ENCODE peak calls at places on chromosomes 4 and X, in four cellular contexts. One of them, this sample, is unnamed.

GRCh38 chr4:114384629-114385028 is 214.0 kb upstream of the UGT8 start:
- DNase-seq in CD8-positive, alpha-beta memory T cell: no peak
- DNase-seq in mammary epithelial cell: no peak
- DNase-seq in aorta: no peak
- DNase-seq in this sample: no peak

GRCh38 chrX:106894392-106894909 is 8.7 kb downstream of the RIPPLY1 start:
- DNase-seq in CD8-positive, alpha-beta memory T cell: peak; percentile 10
- DNase-seq in mammary epithelial cell: peak; percentile 63
- DNase-seq in aorta: peak; percentile 58
- DNase-seq in this sample: no peak

GRCh38 chr4:2591189-2591588 is 54.7 kb downstream of the FAM193A start:
- DNase-seq in CD8-positive, alpha-beta memory T cell: no peak
- DNase-seq in mammary epithelial cell: no peak
- DNase-seq in aorta: no peak
- DNase-seq in this sample: no peak

GRCh38 chr4:39641451-39641850 is 2.8 kb upstream of the SMIM14 start:
- DNase-seq in CD8-positive, alpha-beta memory T cell: no peak
- DNase-seq in mammary epithelial cell: no peak
- DNase-seq in aorta: no peak
- DNase-seq in this sample: no peak

GRCh38 chr4:112031712-112032328 is 113.4 kb upstream of the FAM241A start:
- DNase-seq in CD8-positive, alpha-beta memory T cell: no peak
- DNase-seq in mammary epithelial cell: peak; percentile 31
- DNase-seq in aorta: no peak
- DNase-seq in this sample: no peak

GRCh38 chr4:25160714-25161598 is 707 bp upstream of the SEPSECS start:
- DNase-seq in CD8-positive, alpha-beta memory T cell: no peak
- DNase-seq in mammary epithelial cell: peak; percentile 1
- DNase-seq in aorta: no peak
- DNase-seq in this sample: no peak

GRCh38 chr4:3384391-3384770 is 57.4 kb upstream of the HGFAC start:
- DNase-seq in CD8-positive, alpha-beta memory T cell: no peak
- DNase-seq in mammary epithelial cell: peak; percentile 63
- DNase-seq in aorta: no peak
- DNase-seq in this sample: no peak

GRCh38 chr4:1002131-1002630 is 9.0 kb upstream of the SLC26A1 start:
- DNase-seq in CD8-positive, alpha-beta memory T cell: no peak
- DNase-seq in mammary epithelial cell: peak; percentile 17
- DNase-seq in aorta: no peak
- DNase-seq in this sample: no peak

GRCh38 chr4:801436-802124 is 24.3 kb downstream of the CPLX1 start:
- DNase-seq in CD8-positive, alpha-beta memory T cell: no peak
- DNase-seq in mammary epithelial cell: no peak
- DNase-seq in aorta: no peak
- DNase-seq in this sample: no peak

GRCh38 chr4:131137196-131137595 is 2011.9 kb upstream of the PCDH10 start:
- DNase-seq in CD8-positive, alpha-beta memory T cell: no peak
- DNase-seq in mammary epithelial cell: no peak
- DNase-seq in aorta: no peak
- DNase-seq in this sample: no peak

GRCh38 chr4:158581161-158581560 is 59.5 kb downstream of the RXFP1 start:
- DNase-seq in CD8-positive, alpha-beta memory T cell: no peak
- DNase-seq in mammary epithelial cell: peak; percentile 37
- DNase-seq in aorta: no peak
- DNase-seq in this sample: no peak

GRCh38 chr4:47215759-47216158 is 184.4 kb downstream of the GABRB1 start:
- DNase-seq in CD8-positive, alpha-beta memory T cell: no peak
- DNase-seq in mammary epithelial cell: no peak
- DNase-seq in aorta: no peak
- DNase-seq in this sample: no peak

GRCh38 chr4:81426770-81427604 is 44.7 kb downstream of the RASGEF1B start:
- DNase-seq in CD8-positive, alpha-beta memory T cell: no peak
- DNase-seq in mammary epithelial cell: peak; percentile 89
- DNase-seq in aorta: no peak
- DNase-seq in this sample: no peak

GRCh38 chrX:129039176-129039575 is 484.1 kb downstream of the SMARCA1 start:
- DNase-seq in CD8-positive, alpha-beta memory T cell: no peak
- DNase-seq in mammary epithelial cell: no peak
- DNase-seq in aorta: no peak
- DNase-seq in this sample: no peak

GRCh38 chr4:168593399-168593798 is 96.5 kb downstream of the PALLD start:
- DNase-seq in CD8-positive, alpha-beta memory T cell: no peak
- DNase-seq in mammary epithelial cell: peak; percentile 93
- DNase-seq in aorta: no peak
- DNase-seq in this sample: no peak

GRCh38 chrX:68114573-68115199 is 318.6 kb downstream of the OPHN1 start:
- DNase-seq in CD8-positive, alpha-beta memory T cell: no peak
- DNase-seq in mammary epithelial cell: peak; percentile 69
- DNase-seq in aorta: no peak
- DNase-seq in this sample: no peak

GRCh38 chr4:98712607-98713006 is 54.2 kb upstream of the TSPAN5 start:
- DNase-seq in CD8-positive, alpha-beta memory T cell: no peak
- DNase-seq in mammary epithelial cell: no peak
- DNase-seq in aorta: no peak
- DNase-seq in this sample: no peak

GRCh38 chr4:3476341-3476747 is 13.2 kb downstream of the DOK7 start:
- DNase-seq in CD8-positive, alpha-beta memory T cell: no peak
- DNase-seq in mammary epithelial cell: no peak
- DNase-seq in aorta: no peak
- DNase-seq in this sample: no peak

GRCh38 chr4:149676076-149676475 is 139.6 kb downstream of the IQCM start:
- DNase-seq in CD8-positive, alpha-beta memory T cell: no peak
- DNase-seq in mammary epithelial cell: no peak
- DNase-seq in aorta: no peak
- DNase-seq in this sample: no peak

GRCh38 chrX:123749643-123750042 is 16.8 kb upstream of the THOC2 start:
- DNase-seq in CD8-positive, alpha-beta memory T cell: no peak
- DNase-seq in mammary epithelial cell: no peak
- DNase-seq in aorta: no peak
- DNase-seq in this sample: no peak

GRCh38 chr4:26238426-26238781 is 82.4 kb upstream of the RBPJ start:
- DNase-seq in CD8-positive, alpha-beta memory T cell: no peak
- DNase-seq in mammary epithelial cell: no peak
- DNase-seq in aorta: no peak
- DNase-seq in this sample: no peak

GRCh38 chrX:72123471-72124185 is 8.1 kb downstream of the RTL5 start:
- DNase-seq in CD8-positive, alpha-beta memory T cell: no peak
- DNase-seq in mammary epithelial cell: no peak
- DNase-seq in aorta: peak; percentile 85
- DNase-seq in this sample: no peak

GRCh38 chr4:148445071-148445902 is 3.1 kb upstream of the NR3C2 start:
- DNase-seq in CD8-positive, alpha-beta memory T cell: peak; percentile 75
- DNase-seq in mammary epithelial cell: no peak
- DNase-seq in aorta: peak; percentile 77
- DNase-seq in this sample: peak; percentile 67

GRCh38 chrX:9609987-9610386 is 145.1 kb downstream of the TBL1X start:
- DNase-seq in CD8-positive, alpha-beta memory T cell: no peak
- DNase-seq in mammary epithelial cell: no peak
- DNase-seq in aorta: no peak
- DNase-seq in this sample: no peak

GRCh38 chr4:22391548-22391947 is 124.3 kb downstream of the ADGRA3 start:
- DNase-seq in CD8-positive, alpha-beta memory T cell: no peak
- DNase-seq in mammary epithelial cell: no peak
- DNase-seq in aorta: no peak
- DNase-seq in this sample: no peak

GRCh38 chr4:102169345-102169744 is 175.9 kb downstream of the SLC39A8 start:
- DNase-seq in CD8-positive, alpha-beta memory T cell: no peak
- DNase-seq in mammary epithelial cell: no peak
- DNase-seq in aorta: no peak
- DNase-seq in this sample: no peak

GRCh38 chr4:109703664-109704351 is 563 bp upstream of the CASP6 start:
- DNase-seq in CD8-positive, alpha-beta memory T cell: no peak
- DNase-seq in mammary epithelial cell: no peak
- DNase-seq in aorta: no peak
- DNase-seq in this sample: no peak

GRCh38 chr4:13912436-13912835 is 284.9 kb upstream of the BOD1L1 start:
- DNase-seq in CD8-positive, alpha-beta memory T cell: no peak
- DNase-seq in mammary epithelial cell: no peak
- DNase-seq in aorta: no peak
- DNase-seq in this sample: no peak

GRCh38 chrX:16511776-16512400 is 138.1 kb upstream of the S100G start:
- DNase-seq in CD8-positive, alpha-beta memory T cell: no peak
- DNase-seq in mammary epithelial cell: no peak
- DNase-seq in aorta: no peak
- DNase-seq in this sample: no peak

GRCh38 chrX:118727686-118728339 is 407 bp downstream of the IL13RA1 start:
- DNase-seq in CD8-positive, alpha-beta memory T cell: peak; percentile 1
- DNase-seq in mammary epithelial cell: peak; percentile 18
- DNase-seq in aorta: peak; percentile 73
- DNase-seq in this sample: no peak

DNA sequence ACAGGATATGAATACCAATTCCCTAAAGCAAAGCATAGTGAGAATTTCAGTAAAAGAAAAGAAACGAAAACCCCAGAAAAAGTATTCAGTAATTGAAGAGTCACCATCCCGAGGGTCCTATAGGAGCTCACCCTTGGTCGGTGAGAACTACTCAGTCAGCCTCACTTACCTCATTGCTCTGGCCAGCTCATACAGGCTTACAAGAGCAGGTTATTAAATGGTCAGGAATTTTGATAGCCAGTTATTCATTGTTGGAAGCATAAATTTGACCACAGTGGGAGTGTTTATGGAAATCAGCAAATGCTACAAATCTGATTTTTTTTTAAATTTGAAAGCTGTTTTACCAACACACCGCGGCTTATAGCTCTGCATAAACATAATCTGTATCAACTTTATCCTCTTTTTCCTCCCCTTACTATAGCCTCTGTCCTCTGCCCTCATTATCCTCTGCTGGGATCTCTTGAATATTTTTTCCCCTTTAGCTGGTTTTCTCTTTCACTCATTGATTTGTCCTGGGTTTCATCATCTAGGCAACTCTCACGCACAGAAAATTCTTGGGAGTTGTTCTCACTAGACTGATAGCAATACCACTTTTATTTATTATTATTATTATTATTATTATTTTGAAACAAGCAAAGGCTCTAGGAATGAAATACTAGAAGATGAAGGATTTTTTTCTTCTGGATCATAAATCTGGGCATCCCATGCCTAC is 11.1 kb upstream of the CXCL2 start:
- DNase-seq in CD8-positive, alpha-beta memory T cell: no peak
- DNase-seq in mammary epithelial cell: peak; percentile 92
- DNase-seq in aorta: no peak
- DNase-seq in this sample: no peak
- H3K27ac ChIP-seq in CD8-positive, alpha-beta memory T cell: no peak overlapping the region
- H3K27ac ChIP-seq in mammary epithelial cell: peak overlapping the region; percentile 99
- H3K27ac ChIP-seq in aorta: peak overlapping the region; percentile 90
- H3K27ac ChIP-seq in this sample: no peak overlapping the region

GRCh38 chr4:5752803-5753184 is 41.8 kb downstream of the EVC start:
- DNase-seq in CD8-positive, alpha-beta memory T cell: no peak
- DNase-seq in mammary epithelial cell: no peak
- DNase-seq in aorta: no peak
- DNase-seq in this sample: no peak

GRCh38 chr4:5751918-5752802 is 41.2 kb downstream of the EVC start:
- DNase-seq in CD8-positive, alpha-beta memory T cell: no peak
- DNase-seq in mammary epithelial cell: no peak
- DNase-seq in aorta: no peak
- DNase-seq in this sample: no peak

GRCh38 chr4:5753766-5754528 is 42.9 kb downstream of the EVC start:
- DNase-seq in CD8-positive, alpha-beta memory T cell: no peak
- DNase-seq in mammary epithelial cell: peak; percentile 57
- DNase-seq in aorta: peak; percentile 61
- DNase-seq in this sample: no peak

GRCh38 chr4:5754529-5754881 is 43.5 kb downstream of the EVC start:
- DNase-seq in CD8-positive, alpha-beta memory T cell: no peak
- DNase-seq in mammary epithelial cell: no peak
- DNase-seq in aorta: no peak
- DNase-seq in this sample: no peak

DNA sequence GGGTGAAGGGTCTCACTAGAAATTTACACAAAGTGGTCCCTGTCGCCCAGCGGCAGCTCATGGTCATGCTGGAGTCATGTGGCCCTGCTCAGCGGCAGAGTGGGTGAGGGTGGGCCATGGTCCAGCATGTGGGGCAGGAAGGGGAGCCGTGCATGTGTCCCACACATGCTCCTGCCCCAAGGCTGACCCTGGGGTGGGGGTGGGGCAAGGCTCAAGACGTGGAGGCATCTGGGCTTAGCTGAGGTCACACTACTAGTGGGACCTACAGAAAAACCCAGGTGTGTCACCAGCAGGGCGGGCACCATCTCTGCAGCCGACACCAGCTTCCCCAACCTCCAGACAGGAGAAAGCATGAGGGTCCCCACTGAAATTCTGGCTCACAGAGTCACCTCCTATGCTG is 42.4 kb downstream of the EVC start:
- DNase-seq in CD8-positive, alpha-beta memory T cell: no peak
- DNase-seq in mammary epithelial cell: no peak
- DNase-seq in aorta: no peak
- DNase-seq in this sample: no peak
- H3K27me3 ChIP-seq in CD8-positive, alpha-beta memory T cell: no peaks in the 10 kb centered on the region
- H3K27me3 ChIP-seq in mammary epithelial cell: no peaks in the 10 kb centered on the region
- H3K27me3 ChIP-seq in aorta: no peaks in the 10 kb centered on the region
- H3K27me3 ChIP-seq in this sample: no peaks in the 10 kb centered on the region

DNA sequence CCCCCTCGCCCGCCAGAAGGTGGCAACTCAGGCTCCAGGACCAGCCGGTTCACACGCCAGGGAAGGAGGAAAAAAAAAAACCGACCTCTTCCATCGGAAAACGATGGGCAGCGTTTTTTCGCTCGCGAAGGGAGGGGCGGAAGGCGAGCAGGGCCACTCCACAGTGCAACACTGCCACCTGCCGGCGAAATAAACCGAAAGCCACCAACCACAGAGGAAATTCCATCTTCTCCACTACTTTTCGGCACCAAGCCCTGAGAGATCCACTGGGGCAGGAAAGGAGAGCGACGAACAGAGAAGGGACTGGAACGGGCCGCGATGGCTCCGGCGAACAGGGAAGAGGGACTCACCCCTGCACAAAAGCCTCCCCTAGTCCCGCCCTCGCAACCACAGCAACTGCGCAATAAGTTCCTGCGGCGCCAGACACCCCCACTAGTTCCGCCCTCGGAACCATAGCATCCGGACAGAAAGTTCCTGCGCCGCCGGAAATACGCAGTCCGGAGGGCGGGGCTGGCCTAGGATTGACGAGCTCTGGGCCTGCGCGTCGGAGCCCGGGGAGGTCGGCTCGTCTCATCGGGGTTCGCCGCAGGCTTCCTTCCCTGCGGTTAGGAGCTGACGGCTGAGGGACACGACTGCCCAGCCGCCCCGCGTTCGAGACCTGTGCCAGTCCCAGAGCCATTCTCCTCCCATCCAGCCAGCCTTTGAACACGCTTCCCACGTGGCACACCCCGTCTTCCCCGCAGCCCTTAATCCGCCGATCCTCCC is 23.4 kb downstream of the FAM156A start:
- DNase-seq in CD8-positive, alpha-beta memory T cell: peak; percentile 84
- DNase-seq in mammary epithelial cell: peak; percentile 92
- DNase-seq in aorta: peak; percentile 98
- DNase-seq in this sample: peak; percentile 84
- H3K4me3 ChIP-seq in CD8-positive, alpha-beta memory T cell: peak overlapping the region; percentile 93
- H3K4me3 ChIP-seq in mammary epithelial cell: peak overlapping the region; percentile 67
- H3K4me3 ChIP-seq in aorta: peak overlapping the region; percentile 72
- H3K4me3 ChIP-seq in this sample: peak overlapping the region; percentile 81

DNA sequence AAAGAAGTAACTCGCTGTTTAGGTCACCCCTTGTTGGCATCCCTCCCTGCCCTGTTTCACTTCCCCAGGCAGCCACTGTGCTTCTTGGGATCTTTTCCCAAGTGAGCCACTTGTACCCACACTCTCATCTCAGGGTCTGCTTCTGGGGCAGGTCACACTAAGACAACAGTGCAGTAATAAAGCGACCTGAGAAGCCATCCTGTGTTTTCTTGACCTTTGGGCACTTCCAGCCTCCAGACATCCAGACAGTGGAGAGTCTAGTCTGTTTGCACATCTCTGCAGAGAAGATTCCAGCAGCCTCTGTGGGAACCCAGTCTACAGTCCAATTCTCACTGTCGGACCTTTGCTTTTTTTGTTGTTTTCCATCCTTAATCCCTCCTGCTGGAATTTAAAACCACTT is 50.3 kb upstream of the ATP6AP2 start:
- DNase-seq in CD8-positive, alpha-beta memory T cell: no peak
- DNase-seq in mammary epithelial cell: no peak
- DNase-seq in aorta: no peak
- DNase-seq in this sample: no peak
- H3K27ac ChIP-seq in CD8-positive, alpha-beta memory T cell: no peak overlapping the region
- H3K27ac ChIP-seq in mammary epithelial cell: no peak overlapping the region
- H3K27ac ChIP-seq in aorta: no peak overlapping the region
- H3K27ac ChIP-seq in this sample: no peak overlapping the region